ENCODE peak calls at places on chromosomes 12 and 14, in seven cellular contexts. Y is uterus, U is prostate gland, Q is fibroblast of lung, Z is SK-N-SH, J is BE2C, M is lower lobe of right lung. X is an unnamed sample.

GRCh38 chr14:44912041-44912869 is 49.5 kb downstream of the KLHL28 start:
- DNase-seq in Z (peak; percentile 34), U (no peak), J (no peak), Q (no peak), Y (no peak), M (no peak), X (peak; percentile 78)

GRCh38 chr12:42421844-42422779 is 96.1 kb downstream of the PPHLN1 start:
- DNase-seq in Z (peak; percentile 37), U (no peak), Y (no peak), Q (peak; percentile 80), J (no peak), M (no peak), X (no peak)

GRCh38 chr14:75432406-75432805 is 4.6 kb downstream of the JDP2 start:
- DNase-seq in Q (no peak), J (no peak), M (no peak), U (no peak), Y (no peak), Z (no peak), X (no peak)

GRCh38 chr14:31766315-31766892 is 205.2 kb downstream of the NUBPL start:
- DNase-seq in Q (no peak), Z (no peak), Y (no peak), M (no peak), U (no peak), J (no peak), X (no peak)

GRCh38 chr12:4434299-4434698 is 11.3 kb downstream of the FGF6 start:
- DNase-seq in Z (no peak), Q (no peak), M (no peak), U (no peak), J (no peak), Y (no peak), X (no peak)

GRCh38 chr12:117027251-117028086 is 71.7 kb downstream of the TESC start:
- DNase-seq in U (no peak), Y (no peak), Q (no peak), Z (no peak), M (no peak), J (no peak), X (peak; percentile 13)

GRCh38 chr14:73887116-73887490 is 444 bp downstream of the ZNF410 start:
- DNase-seq in Y (no peak), J (no peak), Q (peak; percentile 45), M (no peak), U (no peak), Z (no peak), X (peak; percentile 56)

GRCh38 chr12:3117628-3118027 is 40.4 kb downstream of the TSPAN9 start:
- DNase-seq in U (no peak), J (no peak), Q (peak; percentile 96), Y (no peak), Z (no peak), M (no peak), X (no peak)

GRCh38 chr12:45168976-45169375 is 46.9 kb upstream of the ANO6 start:
- DNase-seq in J (no peak), Q (no peak), Y (no peak), M (no peak), U (no peak), Z (no peak), X (no peak)

GRCh38 chr12:66152732-66153131 is 17.1 kb downstream of the TMBIM4 start:
- DNase-seq in Y (no peak), M (no peak), J (no peak), Z (no peak), U (no peak), Q (peak; percentile 49), X (no peak)

GRCh38 chr12:132374821-132375445 is 45.5 kb upstream of the GALNT9 start:
- DNase-seq in J (peak; percentile 4), Z (no peak), Q (no peak), Y (no peak), U (no peak), M (no peak), X (no peak)

GRCh38 chr12:132582058-132582420 is 28.3 kb downstream of the LRCOL1 start:
- DNase-seq in M (no peak), J (no peak), Q (no peak), Z (no peak), Y (no peak), U (no peak), X (peak; percentile 63)

GRCh38 chr12:14394317-14395058 is 29.0 kb downstream of the ATF7IP start:
- DNase-seq in Z (peak; percentile 44), M (no peak), U (peak; percentile 28), Y (peak; percentile 26), Q (peak; percentile 94), J (peak; percentile 34), X (no peak)

DNA sequence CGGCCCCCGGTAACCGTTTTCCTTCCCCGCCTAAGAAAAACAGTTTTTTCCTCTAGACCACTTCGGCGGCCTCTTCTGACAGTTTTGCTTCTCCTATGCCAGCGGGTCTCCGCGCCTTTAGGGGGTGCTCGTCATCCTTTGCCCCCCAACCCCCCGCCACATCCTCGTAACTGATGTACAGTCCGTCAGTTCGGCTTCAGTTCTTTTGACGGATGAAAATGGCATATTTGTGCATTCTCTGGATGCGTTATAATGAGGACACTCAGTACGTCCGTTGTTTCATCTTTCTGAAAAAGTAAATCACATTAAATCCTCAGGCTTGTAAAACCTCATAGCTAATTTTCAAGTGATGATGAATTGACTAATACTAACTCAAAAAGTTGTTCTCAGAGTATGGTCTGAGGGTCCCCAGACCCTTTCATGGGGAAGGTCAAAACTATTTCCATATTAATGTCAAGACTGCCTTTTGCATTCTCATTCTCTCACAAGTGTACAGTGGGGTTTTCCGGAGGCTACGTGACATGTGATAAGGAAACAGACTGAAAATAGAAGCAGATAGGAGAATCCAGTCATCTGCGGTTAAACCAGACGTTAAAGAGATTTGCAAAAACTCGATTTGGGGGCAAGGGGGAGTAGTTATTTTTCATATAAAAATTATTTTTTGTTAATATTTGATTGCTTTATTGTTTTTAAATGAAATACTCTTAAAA is 829 bp upstream of the NAP1L1 start:
- DNase-seq in M (no peak), Q (peak; percentile 64), U (no peak), Y (no peak), J (no peak), Z (peak; percentile 17), X (peak; percentile 55)
- TF ChIP-seq CTCF in M (peak; percentile 25), Q (peak; percentile 35), U (no peak), Y (peak; percentile 15), J (peak; percentile 31), Z (peak; percentile 61), X (no peak)

GRCh38 chr12:114648711-114649110 is 35.3 kb downstream of the TBX3 start:
- DNase-seq in M (no peak), Q (no peak), J (no peak), U (no peak), Y (no peak), Z (no peak), X (no peak)
- H3K4me1 ChIP-seq in M (no peaks in the 10 kb centered on the region), Q (no peaks in the 10 kb centered on the region), J (no peaks in the 10 kb centered on the region), U (no peaks in the 10 kb centered on the region), Y (no peaks in the 10 kb centered on the region), Z (no peaks in the 10 kb centered on the region), X (no peaks in the 10 kb centered on the region)

GRCh38 chr14:106808458-106808857 is 1282.1 kb downstream of the TMEM121 start:
- DNase-seq in J (no peak), Q (no peak), U (no peak), Z (no peak), M (no peak), Y (no peak), X (no peak)
- H3K9me3 ChIP-seq in J (no peaks in the 10 kb centered on the region), Q (no peaks in the 10 kb centered on the region), U (no peaks in the 10 kb centered on the region), Z (no peaks in the 10 kb centered on the region), M (no peaks in the 10 kb centered on the region), Y (no peaks in the 10 kb centered on the region), X (no peaks in the 10 kb centered on the region)

DNA sequence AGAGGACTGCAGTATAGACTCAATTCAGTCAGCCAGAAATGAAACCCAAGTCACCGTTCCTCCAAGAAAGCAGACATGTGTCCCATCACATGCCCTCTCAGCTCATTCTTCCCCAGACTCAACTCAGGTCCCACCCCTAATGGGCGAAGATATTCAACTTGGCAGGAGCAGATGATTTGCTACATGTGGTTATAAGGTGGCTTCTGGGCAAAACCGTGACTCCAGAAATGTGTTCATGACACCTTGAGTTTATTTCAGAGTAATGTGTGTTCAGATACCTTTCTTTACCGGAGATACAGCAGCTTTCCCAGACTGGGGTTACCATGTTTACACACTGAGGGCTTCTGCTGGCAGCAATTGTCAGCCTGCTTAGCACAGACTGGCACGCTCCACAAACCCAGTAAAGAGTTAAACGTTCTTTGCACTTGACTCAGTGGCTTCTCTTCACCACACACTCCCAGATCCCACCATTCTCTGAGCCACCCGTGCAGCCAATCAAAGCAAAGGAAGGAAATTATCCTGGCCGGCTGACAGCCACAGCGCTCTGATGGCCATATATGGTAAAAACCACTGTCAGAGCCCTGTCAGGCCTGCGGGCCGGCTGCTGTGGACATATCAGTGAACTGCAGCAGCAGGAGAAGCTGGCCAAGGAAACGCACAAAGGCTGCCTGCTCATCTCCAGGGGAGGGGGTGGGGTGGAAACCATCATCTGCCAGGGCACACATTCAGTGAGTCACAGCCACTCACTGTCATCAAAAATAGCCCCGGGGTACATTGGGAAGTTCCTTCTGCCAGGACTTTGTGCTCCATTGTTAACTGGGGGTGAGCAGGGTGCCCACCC is 39.9 kb downstream of the CORO1C start:
- DNase-seq in Y (peak; percentile 98), Z (peak; percentile 77), U (peak; percentile 95), J (peak; percentile 99), M (peak; percentile 92), Q (peak; percentile 99), X (peak; percentile 95)
- TF ChIP-seq CTCF in Y (peak; percentile 41), Z (peak; percentile 36), U (peak; percentile 54), J (peak; percentile 32), M (peak; percentile 53), Q (peak; percentile 40), X (no peak)

GRCh38 chr14:64761441-64762043 is 57.3 kb downstream of the PLEKHG3 start:
- DNase-seq in U (no peak), Q (no peak), Y (peak; percentile 45), M (peak; percentile 35), Z (no peak), J (no peak), X (peak; percentile 66)

GRCh38 chr14:64764641-64765520 is 60.7 kb downstream of the PLEKHG3 start:
- DNase-seq in U (peak; percentile 56), Z (peak; percentile 90), Y (peak; percentile 77), Q (peak; percentile 65), M (peak; percentile 77), J (peak; percentile 93), X (peak; percentile 79)

GRCh38 chr14:64763801-64764511 is 59.7 kb downstream of the PLEKHG3 start:
- DNase-seq in U (no peak), Z (peak; percentile 50), Q (peak; percentile 37), Y (peak; percentile 49), J (peak; percentile 75), M (peak; percentile 40), X (peak; percentile 49)

GRCh38 chr14:64762044-64763034 is 58.1 kb downstream of the PLEKHG3 start:
- DNase-seq in M (peak; percentile 65), Y (peak; percentile 90), Q (peak; percentile 93), J (peak; percentile 97), U (peak; percentile 84), Z (peak; percentile 87), X (peak; percentile 86)

GRCh38 chr14:64763089-64763782 is 59.0 kb downstream of the PLEKHG3 start:
- DNase-seq in J (no peak), Z (no peak), M (peak; percentile 30), Q (no peak), Y (no peak), U (no peak), X (no peak)
- H3K4me1 ChIP-seq in J (peaks cover 41% of the 10 kb centered on the region), Z (peaks cover 37% of the 10 kb centered on the region), M (peaks cover 41% of the 10 kb centered on the region), Q (peaks cover 28% of the 10 kb centered on the region), Y (peaks cover 29% of the 10 kb centered on the region), U (peaks cover 12% of the 10 kb centered on the region), X (peaks cover 52% of the 10 kb centered on the region)